ENCODE peak calls at places on chromosome 20, in four cellular contexts. D, G, S and Q are unnamed samples.

GRCh38 chr20:39822667-39823066 is 860.5 kb downstream of the DHX35 start:
- DNase-seq in G (no peak), S (no peak), D (no peak), Q (no peak)

GRCh38 chr20:12049125-12049524 is 131.4 kb downstream of the BTBD3 start:
- DNase-seq in G (peak; percentile 51), S (no peak), D (no peak), Q (no peak)

GRCh38 chr20:53578492-53579222 is 15.0 kb downstream of the ZNF217 start:
- DNase-seq in G (peak; percentile 100), D (peak; percentile 82), S (no peak), Q (no peak)

GRCh38 chr20:14830899-14831298 is 493.5 kb upstream of the FLRT3 start:
- DNase-seq in G (no peak), S (no peak), D (no peak), Q (no peak)

GRCh38 chr20:24972341-24972740 is 20.2 kb downstream of the APMAP start:
- DNase-seq in D (no peak), S (no peak), G (no peak), Q (no peak)

GRCh38 chr20:48189177-48189576 is 403.9 kb upstream of the SULF2 start:
- DNase-seq in S (no peak), D (peak; percentile 12), G (peak; percentile 63), Q (no peak)

GRCh38 chr20:46545077-46545826 is 5.2 kb downstream of the OCSTAMP start:
- DNase-seq in D (no peak), G (no peak), S (no peak), Q (no peak)

GRCh38 chr20:14997791-14998190 is 660.4 kb upstream of the FLRT3 start:
- DNase-seq in S (no peak), G (peak; percentile 92), D (no peak), Q (no peak)

GRCh38 chr20:4571759-4572531 is 149.8 kb upstream of the PRND start:
- DNase-seq in S (no peak), D (no peak), G (peak; percentile 52), Q (no peak)

GRCh38 chr20:45817652-45818194 is 5.3 kb downstream of the UBE2C start:
- DNase-seq in D (no peak), G (peak; percentile 45), S (no peak), Q (no peak)

GRCh38 chr20:16243470-16243869 is 329.8 kb downstream of the KIF16B start:
- DNase-seq in D (no peak), G (no peak), S (no peak), Q (no peak)

GRCh38 chr20:36575066-36575743 is 1.8 kb downstream of the TGIF2 start:
- DNase-seq in G (peak; percentile 77), S (peak; percentile 85), D (no peak), Q (peak; percentile 52)

GRCh38 chr20:43736588-43737091 is 9.8 kb upstream of the GTSF1L start:
- DNase-seq in G (no peak), D (no peak), S (no peak), Q (no peak)

GRCh38 chr20:431012-431904 is 23.2 kb downstream of the RBCK1 start:
- DNase-seq in G (peak; percentile 91), S (peak; percentile 55), D (peak; percentile 69), Q (peak; percentile 38)

GRCh38 chr20:48812600-48813445 is 15.0 kb downstream of the PREX1 start:
- DNase-seq in S (no peak), D (no peak), G (no peak), Q (no peak)

GRCh38 chr20:38067717-38068365 is 34.3 kb downstream of the RPRD1B start:
- DNase-seq in D (no peak), S (no peak), G (no peak), Q (no peak)

GRCh38 chr20:38075161-38075998 is 41.8 kb downstream of the RPRD1B start:
- DNase-seq in S (no peak), D (no peak), G (no peak), Q (no peak)

GRCh38 chr20:38076548-38076947 is 43.0 kb downstream of the RPRD1B start:
- DNase-seq in D (no peak), G (no peak), S (no peak), Q (no peak)

GRCh38 chr20:38073307-38074010 is 39.9 kb downstream of the RPRD1B start:
- DNase-seq in S (peak; percentile 58), D (peak; percentile 24), G (peak; percentile 93), Q (peak; percentile 30)

GRCh38 chr20:38072885-38073284 is 39.3 kb downstream of the RPRD1B start:
- DNase-seq in D (no peak), G (no peak), S (no peak), Q (no peak)
- H3K27ac ChIP-seq in D (no peak overlapping the region), G (peak overlapping the region; percentile 7), S (peak overlapping the region; percentile 49), Q (peak overlapping the region; percentile 80)

GRCh38 chr20:31406115-31406514 is at the start of gene DEFB121:
- DNase-seq in D (no peak), S (no peak), G (no peak), Q (no peak)

GRCh38 chr20:31403886-31404285 is 2.1 kb downstream of the DEFB121 start:
- DNase-seq in D (no peak), S (no peak), G (no peak), Q (no peak)
- H3K9me3 ChIP-seq in D (no peaks in the 10 kb centered on the region), S (no peaks in the 10 kb centered on the region), G (no peaks in the 10 kb centered on the region), Q (no peaks in the 10 kb centered on the region)

GRCh38 chr20:63933646-63934045 is 22.6 kb downstream of the UCKL1 start:
- DNase-seq in S (no peak), D (no peak), G (no peak), Q (no peak)

GRCh38 chr20:63935447-63935846 is 20.8 kb downstream of the UCKL1 start:
- DNase-seq in G (no peak), S (no peak), D (no peak), Q (no peak)

GRCh38 chr20:63932606-63933160 is 23.5 kb downstream of the UCKL1 start:
- DNase-seq in S (no peak), G (no peak), D (no peak), Q (no peak)

GRCh38 chr20:63931735-63932134 is 24.5 kb downstream of the UCKL1 start:
- DNase-seq in G (no peak), S (no peak), D (no peak), Q (no peak)

DNA sequence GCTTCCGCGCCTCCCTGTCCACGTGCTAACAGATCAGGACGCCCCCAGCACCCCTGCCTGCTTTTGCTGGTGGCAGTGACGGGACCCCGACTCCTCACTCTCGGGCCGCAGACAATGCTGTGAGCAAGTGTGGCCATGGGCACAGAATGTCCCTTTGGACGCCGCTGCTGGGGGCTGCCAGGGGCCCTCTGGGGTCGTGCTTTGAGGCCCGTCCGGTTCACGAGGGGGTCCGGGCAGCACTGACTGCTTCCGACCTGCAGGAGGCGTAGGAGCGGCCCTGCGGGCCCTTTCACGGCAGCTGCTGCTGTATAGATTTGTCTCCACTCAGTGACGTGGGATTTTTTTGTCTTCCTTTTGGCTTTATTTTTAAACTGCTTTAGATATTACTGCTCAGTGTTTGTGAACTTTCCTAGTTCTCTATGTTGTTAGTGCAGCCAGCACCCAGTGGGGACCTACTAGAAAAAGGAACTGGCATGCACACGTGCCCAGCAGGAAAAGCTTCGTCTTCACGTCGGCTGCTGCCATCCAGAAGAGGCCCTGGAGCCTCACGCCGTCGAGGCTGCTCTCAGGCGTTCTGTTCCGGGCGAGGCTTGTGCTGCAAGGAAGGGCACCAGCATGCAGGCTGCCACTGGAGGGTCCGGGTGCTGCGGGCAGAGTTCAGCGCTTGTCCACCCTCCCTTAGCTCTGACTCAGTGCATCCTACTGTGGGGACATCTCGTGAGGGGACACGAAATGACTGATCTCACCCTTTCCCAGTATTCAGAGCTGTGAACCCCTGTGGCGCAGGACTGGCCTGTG is 21.7 kb downstream of the UCKL1 start:
- DNase-seq in D (no peak), S (no peak), G (no peak), Q (no peak)
- H3K4me3 ChIP-seq in D (no peak overlapping the region), S (no peak overlapping the region), G (no peak overlapping the region), Q (no peak overlapping the region)

GRCh38 chr20:63496404-63497120 is 2.3 kb downstream of the EEF1A2 start:
- DNase-seq in G (no peak), D (no peak), S (no peak), Q (no peak)
- H3K27ac ChIP-seq in G (no peak overlapping the region), D (peak overlapping the region; percentile 77), S (no peak overlapping the region), Q (peak overlapping the region; percentile 92)

GRCh38 chr20:55232647-55233046 is 757.3 kb downstream of the DOK5 start:
- DNase-seq in D (no peak), S (no peak), G (no peak), Q (no peak)
- H3K9me3 ChIP-seq in D (peaks cover 3% of the 10 kb centered on the region), S (no peaks in the 10 kb centered on the region), G (peaks cover 24% of the 10 kb centered on the region), Q (no peaks in the 10 kb centered on the region)

GRCh38 chr20:17659801-17660200 is 22.2 kb downstream of the RRBP1 start:
- DNase-seq in D (no peak), S (no peak), G (no peak), Q (no peak)
- H3K4me3 ChIP-seq in D (no peak overlapping the region), S (no peak overlapping the region), G (no peak overlapping the region), Q (no peak overlapping the region)

DNA sequence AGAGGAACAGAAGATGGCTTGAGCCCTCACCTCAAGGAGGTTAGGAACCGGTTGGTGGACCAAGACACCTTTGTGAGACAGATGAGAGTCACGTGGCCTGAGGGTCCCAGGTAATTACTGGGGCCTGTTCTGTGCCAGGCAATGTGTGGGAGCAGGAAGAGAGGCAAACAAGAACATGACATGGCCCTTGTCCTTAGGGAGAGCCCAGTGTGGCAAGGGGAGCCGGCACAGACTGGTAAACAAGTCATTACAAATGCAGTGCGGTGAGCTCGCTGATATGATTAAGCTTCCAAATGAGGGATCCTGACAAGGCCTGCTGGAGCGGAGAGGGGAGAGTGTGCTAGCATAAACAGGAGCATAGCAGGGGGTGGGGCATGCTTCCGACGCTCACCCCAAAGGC is 55.6 kb downstream of the ZNF831 start:
- DNase-seq in G (no peak), D (no peak), S (no peak), Q (no peak)
- H3K27ac ChIP-seq in G (no peak overlapping the region), D (no peak overlapping the region), S (no peak overlapping the region), Q (no peak overlapping the region)